ENCODE peak calls at places on chromosomes 11 and 22, in nine cellular contexts. J, Q, L, V, P, T, C, W and Y are unnamed samples.

GRCh38 chr22:49609207-49609876 is 218.3 kb downstream of the BRD1 start:
- DNase-seq in J (no peak), V (no peak), C (no peak), T (no peak), Q (no peak), L (no peak), P (no peak), W (peak), Y (no peak)

GRCh38 chr11:61575886-61576516 is 4.9 kb downstream of the SYT7 start:
- DNase-seq in J (no peak), P (no peak), C (no peak), W (no peak), T (peak), V (no peak), L (no peak), Q (no peak), Y (no peak)

GRCh38 chr22:28142361-28142801 is 223.3 kb upstream of the PITPNB start:
- DNase-seq in L (no peak), T (no peak), J (no peak), W (no peak), P (no peak), Q (peak), V (no peak), C (no peak), Y (peak)

GRCh38 chr22:47091921-47092700 is 329.7 kb downstream of the TBC1D22A start:
- DNase-seq in T (no peak), J (no peak), C (no peak), Q (no peak), W (no peak), V (no peak), L (no peak), P (no peak), Y (no peak)

GRCh38 chr22:19597399-19597735 is 73.2 kb upstream of the CLDN5 start:
- DNase-seq in Q (no peak), J (no peak), W (peak), V (no peak), L (no peak), C (no peak), P (no peak), T (no peak), Y (no peak)

GRCh38 chr11:33930317-33931021 is 38.6 kb upstream of the LMO2 start:
- DNase-seq in L (no peak), C (no peak), V (no peak), J (no peak), W (no peak), P (peak), T (no peak), Q (no peak), Y (no peak)

GRCh38 chr11:78109011-78109685 is 29.5 kb upstream of the NDUFC2 start:
- DNase-seq in P (no peak), Q (no peak), L (no peak), C (no peak), T (no peak), V (no peak), W (no peak), J (no peak), Y (no peak)

GRCh38 chr11:44324787-44325525 is 15.0 kb upstream of the ALX4 start:
- DNase-seq in W (no peak), C (no peak), J (no peak), Q (no peak), L (no peak), P (no peak), T (no peak), V (no peak), Y (no peak)

GRCh38 chr11:130802567-130802966 is 113.7 kb downstream of the SNX19 start:
- DNase-seq in V (no peak), Q (no peak), L (peak), C (no peak), W (no peak), P (no peak), T (no peak), J (no peak), Y (no peak)

GRCh38 chr11:85115798-85116197 is 511.3 kb downstream of the DLG2 start:
- DNase-seq in W (no peak), Q (no peak), L (no peak), P (no peak), V (no peak), T (no peak), C (no peak), J (no peak), Y (no peak)

DNA sequence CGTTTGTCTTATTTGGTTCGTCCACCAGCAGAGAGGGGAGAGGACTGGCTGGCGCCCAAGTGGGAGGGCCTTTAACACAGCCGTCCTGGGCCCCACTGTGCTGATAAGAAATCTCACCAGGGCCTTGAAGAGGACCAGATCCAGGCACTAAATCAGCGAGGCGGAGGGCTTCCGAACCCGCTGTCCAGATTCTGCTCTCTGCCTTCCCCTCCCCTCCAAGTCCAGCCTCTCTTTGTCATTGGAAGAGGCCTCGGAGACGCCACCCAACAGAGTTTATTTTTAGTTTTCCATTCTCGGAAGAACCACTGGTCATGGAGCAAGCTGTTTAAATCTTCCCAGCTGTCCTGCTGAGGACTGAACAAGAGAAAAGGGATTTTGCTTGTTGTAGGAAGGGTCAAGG is 9.3 kb upstream of the FXYD6 start:
- DNase-seq in C (no peak), W (no peak), V (no peak), T (no peak), P (peak), Q (no peak), L (no peak), J (peak), Y (no peak)
- H3K27ac ChIP-seq in C (no peak), W (peak), V (peak), T (peak), P (peak), Q (no peak), L (no peak), J (peak), Y (no peak)

DNA sequence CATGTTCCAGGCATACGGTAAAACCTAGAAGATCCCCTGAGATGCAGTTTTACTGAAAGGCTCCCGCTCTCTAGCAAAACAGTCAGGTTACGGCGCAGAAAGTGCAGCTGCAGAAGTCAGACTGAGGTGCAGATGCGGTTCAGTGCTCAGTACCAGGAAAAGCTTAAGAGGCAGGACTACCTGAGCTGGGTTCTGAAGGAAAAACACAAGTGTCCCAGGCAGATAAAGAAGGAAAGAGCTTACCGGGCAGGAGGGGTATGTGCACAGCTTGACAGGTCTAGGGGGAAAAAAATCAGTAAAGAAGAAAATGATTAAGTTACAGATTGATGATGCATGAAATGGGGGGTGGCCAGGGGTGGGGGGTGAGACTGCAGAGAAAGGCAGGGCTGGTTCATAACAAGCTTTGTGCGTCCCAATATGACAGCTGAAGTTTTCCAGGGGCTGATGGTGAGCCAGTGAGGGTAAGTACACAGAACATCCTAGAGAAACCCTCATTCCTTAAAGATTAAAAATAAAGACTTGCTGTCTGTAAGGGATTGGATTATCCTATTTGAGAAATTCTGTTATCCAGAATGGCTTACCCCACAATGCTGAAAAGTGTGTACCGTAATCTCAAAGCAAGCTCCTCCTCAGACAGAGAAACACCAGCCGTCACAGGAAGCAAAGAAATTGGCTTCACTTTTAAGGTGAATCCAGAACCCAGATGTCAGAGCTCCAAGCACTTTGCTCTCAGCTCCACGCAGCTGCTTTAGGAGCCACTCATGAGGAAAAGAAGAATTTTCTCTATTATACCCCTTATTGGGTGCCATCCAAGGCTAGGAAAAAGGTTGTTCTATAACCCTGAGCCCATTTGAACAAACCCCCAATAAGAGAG is 11.8 kb downstream of the LARGE1 start:
- DNase-seq in P (no peak), T (no peak), Q (no peak), C (no peak), L (no peak), W (no peak), J (no peak), V (no peak), Y (no peak)
- H3K27ac ChIP-seq in P (no peak), T (no peak), Q (no peak), C (no peak), L (peak), W (no peak), J (peak), V (no peak), Y (peak)

DNA sequence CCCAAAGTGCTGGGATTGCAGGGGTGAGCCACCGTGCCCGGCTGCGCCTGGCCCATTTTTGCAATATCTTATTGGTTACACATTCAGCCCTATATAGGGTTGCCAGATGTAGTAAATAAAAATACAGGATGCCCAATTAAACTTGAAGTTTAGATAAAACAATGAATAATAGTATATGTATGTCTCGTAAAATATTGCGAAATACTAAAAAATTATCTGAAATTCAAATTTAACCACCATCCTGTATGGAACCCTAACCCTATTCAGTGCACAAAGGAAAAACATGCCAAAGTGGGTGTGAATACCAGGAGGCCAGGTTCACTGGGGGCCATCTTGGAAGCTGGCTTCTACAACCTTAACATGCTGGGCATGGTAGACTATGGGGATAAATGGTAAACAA is 5.2 kb upstream of the TFIP11 start:
- DNase-seq in L (no peak), V (no peak), W (no peak), C (no peak), Q (no peak), J (no peak), P (no peak), T (no peak), Y (no peak)
- H3K27ac ChIP-seq in L (no peak), V (peak), W (no peak), C (no peak), Q (no peak), J (no peak), P (no peak), T (no peak), Y (no peak)

GRCh38 chr11:26677566-26677965 is 44.3 kb downstream of the SLC5A12 start:
- DNase-seq in P (no peak), C (no peak), T (no peak), Q (no peak), J (no peak), L (no peak), V (no peak), W (no peak), Y (no peak)

GRCh38 chr11:26675233-26675928 is 46.5 kb downstream of the SLC5A12 start:
- DNase-seq in W (no peak), J (no peak), Q (no peak), T (no peak), C (no peak), V (no peak), L (no peak), P (no peak), Y (no peak)

DNA sequence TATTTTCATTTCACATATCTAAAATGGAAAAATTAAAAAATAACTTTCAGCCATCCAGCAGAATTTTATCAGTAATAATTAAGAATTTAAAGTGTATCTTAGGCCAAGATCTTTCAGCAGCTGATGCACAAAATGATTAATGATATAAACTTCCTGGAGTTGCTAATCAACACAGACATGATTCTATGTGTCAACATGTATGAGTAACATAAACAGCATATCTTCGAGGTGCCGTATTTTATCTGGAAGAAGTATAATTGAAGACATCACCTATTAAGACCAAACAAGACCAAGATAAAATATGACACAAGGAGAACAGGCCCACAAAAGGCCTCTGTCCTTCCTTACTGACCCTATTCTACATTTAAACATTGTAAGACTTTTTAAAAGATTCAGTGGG is 45.2 kb downstream of the SLC5A12 start:
- DNase-seq in J (no peak), Q (no peak), W (no peak), P (no peak), C (no peak), T (no peak), V (no peak), L (no peak), Y (no peak)
- H3K27ac ChIP-seq in J (no peak), Q (no peak), W (no peak), P (no peak), C (no peak), T (no peak), V (no peak), L (no peak), Y (no peak)

GRCh38 chr11:118172356-118172755 is 4.1 kb downstream of the SCN2B start:
- DNase-seq in W (no peak), L (no peak), P (no peak), J (no peak), V (no peak), T (no peak), Q (no peak), C (no peak), Y (no peak)

GRCh38 chr11:118175031-118175531 is 1.4 kb downstream of the SCN2B start:
- DNase-seq in V (no peak), C (no peak), T (no peak), W (no peak), L (no peak), P (no peak), Q (no peak), J (no peak), Y (no peak)

GRCh38 chr11:118176400-118177134 is at the start of gene SCN2B:
- DNase-seq in C (no peak), V (no peak), P (peak), T (no peak), L (peak), Q (no peak), W (no peak), J (no peak), Y (no peak)

GRCh38 chr11:118174006-118174567 is 2.4 kb downstream of the SCN2B start:
- DNase-seq in C (no peak), P (no peak), W (no peak), L (no peak), Q (no peak), V (no peak), J (no peak), T (no peak), Y (no peak)

DNA sequence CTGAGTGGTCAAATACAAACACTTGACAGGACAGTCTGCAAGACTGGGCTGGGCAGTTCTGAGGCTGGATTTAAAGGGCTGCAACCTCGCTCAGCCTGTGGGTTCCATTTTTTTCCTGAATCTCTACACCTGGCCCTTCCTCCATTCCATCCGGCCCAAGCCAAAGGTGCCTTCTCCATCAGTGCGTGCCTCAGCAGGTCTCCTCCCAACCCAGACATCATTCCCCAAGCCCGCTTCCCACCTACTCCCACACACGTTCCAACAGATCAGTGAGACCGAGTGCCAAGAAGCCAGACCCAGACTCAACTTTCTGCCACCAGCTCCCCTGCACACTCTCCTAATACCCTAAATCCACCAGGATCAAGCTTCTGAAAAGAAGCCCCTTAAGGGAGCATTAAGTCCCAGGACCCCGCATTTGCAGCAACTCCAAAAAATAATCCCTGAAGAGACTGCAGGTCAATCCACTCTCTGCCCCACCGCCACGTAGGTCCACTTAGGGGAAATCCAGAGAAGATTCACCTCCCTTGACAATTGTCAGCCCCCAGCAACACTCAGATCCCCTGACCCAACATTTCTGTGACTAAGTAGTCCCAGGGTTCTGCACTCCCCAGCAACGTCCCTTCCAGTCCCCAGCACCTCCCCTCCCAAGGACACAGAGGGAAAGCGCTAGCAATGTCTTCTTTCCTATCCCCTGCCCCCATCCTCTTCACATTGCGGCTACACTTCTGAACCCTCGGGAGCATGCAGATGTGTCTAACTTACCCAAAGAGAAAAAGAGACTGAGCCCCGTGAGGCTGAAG is 639 bp downstream of the SCN2B start:
- DNase-seq in J (no peak), Q (no peak), W (no peak), L (no peak), V (no peak), T (no peak), P (no peak), C (no peak), Y (no peak)
- H3K27ac ChIP-seq in J (no peak), Q (no peak), W (no peak), L (no peak), V (no peak), T (no peak), P (no peak), C (peak), Y (peak)

GRCh38 chr11:123041185-123041584 is 20.8 kb downstream of the HSPA8 start:
- DNase-seq in W (no peak), T (no peak), Q (no peak), V (no peak), J (no peak), C (no peak), L (no peak), P (no peak), Y (no peak)
- H3K27ac ChIP-seq in W (no peak), T (no peak), Q (no peak), V (no peak), J (no peak), C (no peak), L (no peak), P (no peak), Y (no peak)

GRCh38 chr11:128517457-128518230 is 69.7 kb downstream of the ETS1 start:
- DNase-seq in J (no peak), P (no peak), W (no peak), C (no peak), Q (peak), L (no peak), T (no peak), V (no peak), Y (no peak)

GRCh38 chr11:128516886-128517285 is 70.5 kb downstream of the ETS1 start:
- DNase-seq in W (no peak), P (no peak), V (no peak), T (no peak), L (no peak), C (no peak), J (no peak), Q (no peak), Y (no peak)

GRCh38 chr11:128515086-128515485 is 72.3 kb downstream of the ETS1 start:
- DNase-seq in C (no peak), T (no peak), J (no peak), V (no peak), Q (no peak), P (no peak), W (no peak), L (no peak), Y (no peak)

GRCh38 chr11:128516467-128516778 is 70.9 kb downstream of the ETS1 start:
- DNase-seq in L (no peak), P (no peak), W (no peak), Q (no peak), J (no peak), T (no peak), C (no peak), V (no peak), Y (no peak)

DNA sequence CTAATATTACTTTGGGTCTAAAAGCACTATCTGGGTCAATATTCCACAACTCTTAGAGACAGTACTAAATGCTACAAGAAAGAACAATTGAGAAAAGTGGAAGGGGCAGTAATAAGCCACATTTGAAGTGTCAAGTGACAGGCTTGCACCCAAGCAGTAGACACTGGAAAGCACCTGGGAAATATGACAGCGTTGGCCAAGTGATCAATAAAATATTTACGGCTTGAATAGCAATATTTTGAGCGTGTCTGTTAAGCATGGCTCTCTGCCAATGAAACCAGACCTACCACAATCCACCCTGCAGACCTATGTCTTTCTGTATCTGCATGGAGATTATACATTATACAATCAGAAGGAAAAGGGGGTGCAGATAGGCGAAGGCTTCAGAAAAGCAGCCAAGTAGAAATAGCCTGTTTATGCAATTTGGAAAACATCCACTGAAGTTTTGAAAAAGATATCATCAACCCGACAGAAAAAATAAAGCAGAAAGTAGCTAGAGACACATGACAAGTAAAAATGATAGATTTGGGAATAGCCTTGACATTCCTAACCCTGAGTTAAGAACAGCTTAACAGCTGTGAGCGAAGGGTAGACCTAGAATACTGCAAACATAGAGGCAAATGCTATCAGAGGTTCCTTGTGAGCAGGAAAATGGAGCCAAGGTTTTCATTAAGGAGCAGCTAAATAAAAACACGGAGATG is 71.4 kb downstream of the ETS1 start:
- DNase-seq in W (no peak), P (no peak), C (no peak), V (no peak), L (no peak), J (no peak), T (no peak), Q (no peak), Y (no peak)
- H3K27ac ChIP-seq in W (peak), P (no peak), C (no peak), V (peak), L (no peak), J (peak), T (no peak), Q (peak), Y (peak)

DNA sequence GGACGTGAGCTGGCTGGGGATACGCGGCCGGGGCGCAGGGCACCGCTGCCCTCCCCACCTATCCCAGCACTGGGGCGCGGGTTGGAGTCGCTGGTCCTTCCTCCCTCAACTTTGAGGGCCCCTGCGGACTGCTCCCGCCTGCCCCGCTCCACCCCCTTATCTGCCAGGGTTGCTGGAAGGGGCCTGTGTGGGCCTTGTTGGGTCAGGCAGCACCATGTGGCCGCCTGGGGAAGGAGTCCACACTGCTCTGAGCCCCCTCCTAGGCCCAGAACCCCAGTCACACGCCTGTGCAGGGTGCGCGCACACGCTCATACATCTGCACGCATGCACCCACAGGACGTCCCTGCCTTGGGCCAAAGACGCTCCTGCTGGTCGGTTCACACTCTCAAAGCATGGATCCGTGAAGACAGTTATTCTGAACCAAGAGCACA is 595 bp downstream of the TUB start:
- DNase-seq in L (no peak), J (no peak), V (peak), P (no peak), Q (no peak), W (peak), T (no peak), C (no peak), Y (no peak)
- H3K27ac ChIP-seq in L (no peak), J (no peak), V (no peak), P (no peak), Q (no peak), W (no peak), T (no peak), C (no peak), Y (no peak)